ENCODE peak calls at places on chromosomes 11 and 22, in eight cellular contexts. P is SJSA1, D is SK-N-SH, V is HAP-1, J is IMR-90, Q is hepatocyte, I is small intestine, M is neural progenitor cell. A is an unnamed sample.

GRCh38 chr22:49300951-49301397 is 526.7 kb downstream of the BRD1 start:
- DNase-seq in P (peak), D (no peak), V (no peak), J (no peak), Q (no peak), I (no peak), M (no peak), A (no peak)

GRCh38 chr22:30868663-30869385 is 99.8 kb downstream of the MORC2 start:
- DNase-seq in P (peak), D (peak), V (no peak), J (peak), Q (peak), I (no peak), M (no peak), A (no peak)

GRCh38 chr22:29992341-29993275 is 87.7 kb upstream of the HORMAD2 start:
- DNase-seq in P (no peak), D (no peak), V (peak), J (peak), Q (no peak), I (no peak), M (no peak), A (no peak)

GRCh38 chr22:38974170-38974825 is 7.8 kb upstream of the APOBEC3B start:
- DNase-seq in P (no peak), D (no peak), V (no peak), J (no peak), Q (no peak), I (no peak), M (no peak), A (no peak)

GRCh38 chr11:45298718-45299117 is 12.6 kb upstream of the SYT13 start:
- DNase-seq in P (peak), D (no peak), V (peak), J (no peak), Q (no peak), I (no peak), M (peak), A (no peak)

GRCh38 chr11:57456960-57457642 is 3.2 kb upstream of the RTN4RL2 start:
- DNase-seq in P (peak), D (peak), V (peak), J (peak), Q (peak), I (peak), M (peak), A (no peak)

GRCh38 chr11:122814401-122814800 is 23.9 kb upstream of the CRTAM start:
- DNase-seq in P (no peak), D (peak), V (no peak), J (no peak), Q (no peak), I (no peak), M (no peak), A (no peak)

GRCh38 chr22:44351685-44352377 is 39.1 kb upstream of the SHISAL1 start:
- DNase-seq in P (peak), D (peak), V (no peak), J (peak), Q (peak), I (no peak), M (peak), A (peak)

GRCh38 chr22:32286290-32286840 is 31.2 kb upstream of the SLC5A4 start:
- DNase-seq in P (no peak), D (no peak), V (no peak), J (no peak), Q (no peak), I (no peak), M (no peak), A (no peak)

GRCh38 chr11:129828301-129828836 is 12.7 kb downstream of the TMEM45B start:
- DNase-seq in P (no peak), D (no peak), V (no peak), J (no peak), Q (peak), I (peak), M (no peak), A (no peak)

GRCh38 chr22:39287076-39287743 is 32.2 kb downstream of the RPL3 start:
- DNase-seq in P (no peak), D (no peak), V (no peak), J (no peak), Q (no peak), I (no peak), M (no peak), A (no peak)

GRCh38 chr11:68498903-68499883 is 38.6 kb downstream of the PPP6R3 start:
- DNase-seq in P (no peak), D (no peak), V (no peak), J (no peak), Q (no peak), I (peak), M (no peak), A (no peak)

GRCh38 chr11:66835762-66836405 is 7.4 kb upstream of the RCE1 start:
- DNase-seq in P (no peak), D (no peak), V (no peak), J (peak), Q (no peak), I (no peak), M (no peak), A (no peak)

GRCh38 chr11:34890812-34891211 is 25.4 kb downstream of the APIP start:
- DNase-seq in P (no peak), D (peak), V (peak), J (peak), Q (peak), I (peak), M (peak), A (peak)

GRCh38 chr22:35301370-35301874 is 1.7 kb downstream of the TOM1 start:
- DNase-seq in P (no peak), D (no peak), V (no peak), J (peak), Q (peak), I (no peak), M (no peak), A (no peak)

GRCh38 chr11:134126197-134126822 is 57.4 kb downstream of the JAM3 start:
- DNase-seq in P (peak), D (peak), V (no peak), J (peak), Q (peak), I (no peak), M (no peak), A (peak)

GRCh38 chr11:46293616-46294015 is 16.2 kb downstream of the CREB3L1 start:
- DNase-seq in P (peak), D (no peak), V (no peak), J (peak), Q (peak), I (no peak), M (no peak), A (peak)

GRCh38 chr11:131356201-131356600 is 14.2 kb upstream of the NTM start:
- DNase-seq in P (no peak), D (no peak), V (no peak), J (no peak), Q (no peak), I (no peak), M (no peak), A (no peak)

GRCh38 chr11:46296520-46297448 is 19.3 kb downstream of the CREB3L1 start:
- DNase-seq in P (peak), D (peak), V (no peak), J (peak), Q (peak), I (no peak), M (peak), A (peak)

GRCh38 chr11:101397941-101398340 is 185.9 kb downstream of the TRPC6 start:
- DNase-seq in P (no peak), D (no peak), V (no peak), J (no peak), Q (no peak), I (no peak), M (no peak), A (no peak)

GRCh38 chr11:55726715-55727324 is 46.4 kb upstream of the OR5D13 start:
- DNase-seq in P (no peak), D (peak), V (no peak), J (no peak), Q (no peak), I (no peak), M (no peak), A (no peak)

GRCh38 chr22:17536269-17536668 is 27.0 kb upstream of the SLC25A18 start:
- DNase-seq in P (no peak), D (no peak), V (no peak), J (no peak), Q (no peak), I (no peak), M (no peak), A (no peak)

GRCh38 chr11:100777118-100777517 is 90.0 kb downstream of the ARHGAP42 start:
- DNase-seq in P (no peak), D (no peak), V (no peak), J (no peak), Q (peak), I (peak), M (no peak), A (no peak)

GRCh38 chr22:39924286-39924685 is 23.4 kb downstream of the GRAP2 start:
- DNase-seq in P (no peak), D (no peak), V (no peak), J (no peak), Q (no peak), I (no peak), M (no peak), A (no peak)

GRCh38 chr22:43798492-43798891 is 13.6 kb downstream of the EFCAB6 start:
- DNase-seq in P (no peak), D (no peak), V (no peak), J (peak), Q (no peak), I (no peak), M (no peak), A (no peak)

GRCh38 chr22:37748659-37749058 is 51.8 kb downstream of the TRIOBP start:
- DNase-seq in P (no peak), D (no peak), V (no peak), J (no peak), Q (peak), I (no peak), M (no peak), A (no peak)

GRCh38 chr22:27866136-27867091 is 52.6 kb downstream of the PITPNB start:
- DNase-seq in P (no peak), D (no peak), V (no peak), J (peak), Q (peak), I (no peak), M (no peak), A (peak)

GRCh38 chr11:44634401-44635281 is 69.2 kb downstream of the CD82 start:
- DNase-seq in P (peak), D (peak), V (no peak), J (peak), Q (peak), I (no peak), M (peak), A (peak)

GRCh38 chr11:57429946-57430345 is 3.0 kb upstream of the SLC43A3 start:
- DNase-seq in P (no peak), D (no peak), V (no peak), J (no peak), Q (no peak), I (no peak), M (no peak), A (no peak)

GRCh38 chr11:76680517-76681425 is 10.2 kb upstream of the LRRC32 start:
- DNase-seq in P (peak), D (peak), V (peak), J (peak), Q (peak), I (peak), M (peak), A (no peak)

GRCh38 chr11:102287963-102288744 is 29.1 kb upstream of the BIRC3 start:
- DNase-seq in P (peak), D (peak), V (peak), J (peak), Q (peak), I (peak), M (peak), A (peak)

GRCh38 chr11:16923987-16924386 is 90.2 kb downstream of the PLEKHA7 start:
- DNase-seq in P (no peak), D (no peak), V (no peak), J (no peak), Q (peak), I (peak), M (no peak), A (no peak)
- H3K4me3 ChIP-seq in P (no peak), D (no peak), V (no peak), J (no peak), Q (no peak), I (peak), M (no peak), A (no peak)

GRCh38 chr22:23787910-23788309 is 1.1 kb downstream of the SMARCB1 start:
- DNase-seq in P (no peak), D (no peak), V (no peak), J (no peak), Q (no peak), I (no peak), M (peak), A (no peak)
- H3K4me3 ChIP-seq in P (peak), D (peak), V (peak), J (peak), Q (peak), I (peak), M (peak), A (peak)

GRCh38 chr11:85750646-85751045 is 60.3 kb downstream of the SYTL2 start:
- DNase-seq in P (no peak), D (no peak), V (no peak), J (no peak), Q (no peak), I (no peak), M (no peak), A (no peak)

GRCh38 chr11:85752201-85752889 is 58.6 kb downstream of the SYTL2 start:
- DNase-seq in P (no peak), D (no peak), V (no peak), J (no peak), Q (no peak), I (no peak), M (no peak), A (no peak)

GRCh38 chr11:85751738-85752137 is 59.2 kb downstream of the SYTL2 start:
- DNase-seq in P (no peak), D (no peak), V (no peak), J (peak), Q (no peak), I (no peak), M (no peak), A (no peak)

GRCh38 chr11:85755285-85755684 is 55.7 kb downstream of the SYTL2 start:
- DNase-seq in P (no peak), D (no peak), V (no peak), J (no peak), Q (no peak), I (no peak), M (no peak), A (no peak)

DNA sequence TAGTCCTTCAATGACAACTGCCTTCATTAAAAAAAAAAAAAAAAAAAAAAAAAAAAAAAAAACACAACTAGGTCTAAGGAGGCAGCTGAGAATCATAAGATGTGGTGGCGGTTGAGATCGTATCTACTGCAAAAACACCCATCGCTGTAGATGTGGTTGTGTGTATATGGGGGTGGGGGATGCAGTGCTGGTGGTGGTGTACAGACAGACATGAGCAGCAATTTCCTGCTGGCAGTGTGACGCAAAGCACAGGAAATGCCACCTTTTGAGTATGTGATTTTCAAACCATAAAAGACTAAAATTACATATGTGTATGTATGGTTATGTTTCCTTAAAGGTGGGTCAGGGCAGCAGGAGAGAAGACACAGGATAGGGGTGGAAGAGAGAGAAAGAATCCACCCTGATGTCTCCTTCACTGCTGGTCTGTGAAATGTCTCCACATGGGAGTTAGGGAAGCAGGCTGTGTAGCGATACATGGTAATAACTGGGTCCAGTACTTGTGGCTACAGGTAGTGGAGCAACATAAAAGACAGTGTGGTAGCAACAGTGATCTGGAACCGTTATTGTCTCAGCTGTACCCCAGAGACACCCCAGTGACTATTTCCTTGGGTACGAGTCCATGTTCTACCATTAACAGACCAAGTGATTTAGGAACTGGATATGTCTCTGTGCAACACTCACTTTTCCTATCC is 57.9 kb downstream of the SYTL2 start:
- DNase-seq in P (no peak), D (no peak), V (no peak), J (no peak), Q (no peak), I (peak), M (no peak), A (no peak)
- H3K4me3 ChIP-seq in P (no peak), D (no peak), V (no peak), J (no peak), Q (no peak), I (no peak), M (no peak), A (no peak)

DNA sequence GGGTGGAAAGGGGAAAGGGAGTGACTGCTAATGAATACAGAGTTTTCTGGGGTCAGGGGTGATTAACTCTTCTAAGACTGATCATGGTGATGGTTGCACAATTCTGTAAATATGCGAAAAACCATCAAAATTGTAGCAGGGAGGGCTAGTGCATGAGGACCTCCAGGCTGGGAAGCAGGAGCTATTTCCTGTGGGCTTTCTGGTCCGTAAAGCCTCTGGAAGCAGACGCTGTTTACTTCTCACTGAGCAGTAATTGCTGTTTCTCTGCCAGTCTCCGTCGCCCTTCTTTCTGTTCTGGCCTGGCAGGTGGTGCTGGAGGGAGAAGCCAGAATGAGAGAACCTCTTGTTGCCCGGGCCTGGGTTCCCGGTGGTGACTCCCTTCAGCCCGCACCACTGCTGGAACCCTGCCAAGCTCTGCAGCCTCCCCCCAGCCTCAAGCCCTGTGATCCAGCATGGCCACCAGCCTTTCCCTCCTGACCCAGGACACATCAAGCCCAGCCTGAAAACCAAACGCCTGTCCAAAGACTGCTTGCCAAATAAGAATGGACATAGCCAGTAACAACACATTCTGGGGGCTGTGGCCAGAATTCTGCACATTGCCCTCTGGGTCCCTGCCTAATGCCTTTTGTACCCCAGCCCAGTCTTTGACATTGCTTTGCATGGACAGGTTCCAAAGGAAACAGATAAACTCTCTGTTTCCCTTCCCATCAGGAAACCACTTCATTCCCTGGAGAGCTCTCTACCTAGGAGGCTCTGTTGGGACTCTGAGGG is 201.0 kb upstream of the NAV2 start:
- DNase-seq in P (no peak), D (no peak), V (no peak), J (no peak), Q (no peak), I (no peak), M (no peak), A (no peak)
- H3K4me3 ChIP-seq in P (no peak), D (no peak), V (no peak), J (no peak), Q (no peak), I (no peak), M (no peak), A (no peak)

DNA sequence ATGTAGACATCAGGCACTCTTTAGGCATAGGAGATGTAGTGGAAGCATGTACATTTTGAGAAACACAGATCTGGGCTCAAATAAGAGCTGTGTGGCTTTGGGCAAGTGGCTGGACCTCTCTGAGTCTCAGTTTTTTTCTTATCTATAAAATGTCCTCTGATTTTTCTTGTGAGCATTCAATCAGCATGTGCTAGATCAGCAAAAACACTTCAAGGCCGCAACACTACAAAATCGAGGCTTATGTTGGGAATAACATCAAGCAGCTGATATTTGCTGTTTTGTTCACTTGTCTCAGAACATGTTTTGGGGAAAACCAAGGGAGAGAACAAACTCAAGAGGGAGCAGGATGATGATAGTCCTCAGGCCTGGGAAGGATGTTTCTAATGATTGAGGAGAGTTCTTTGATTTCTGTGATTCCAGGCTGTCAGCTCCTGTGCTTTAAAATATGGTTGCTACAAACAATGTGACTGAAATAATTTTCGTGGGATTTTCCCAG is at the start of gene OR4X1:
- DNase-seq in P (no peak), D (no peak), V (no peak), J (no peak), Q (no peak), I (no peak), M (no peak), A (no peak)
- H3K4me3 ChIP-seq in P (no peak), D (no peak), V (no peak), J (no peak), Q (no peak), I (no peak), M (no peak), A (no peak)

GRCh38 chr22:21044931-21045584 is 688 bp upstream of the LRRC74B start:
- DNase-seq in P (no peak), D (peak), V (no peak), J (peak), Q (no peak), I (no peak), M (peak), A (no peak)
- H3K4me3 ChIP-seq in P (peak), D (peak), V (no peak), J (peak), Q (no peak), I (no peak), M (peak), A (peak)

A was measured in HFF-Myc.